ENCODE peak calls at places on chromosomes 7 and 10, in six cellular contexts. One of them, this sample, is unnamed.

GRCh38 chr7:7750571-7751242 is 32.3 kb upstream of the RPA3 start:
- DNase-seq in PC-9: no peak
- DNase-seq in GM12878: no peak
- DNase-seq in colonic mucosa: no peak
- DNase-seq in cardiac muscle cell: no peak
- DNase-seq in IMR-90: no peak
- DNase-seq in this sample: no peak

GRCh38 chr7:56199639-56200038 is 83.4 kb upstream of the NUPR2 start:
- DNase-seq in PC-9: no peak
- DNase-seq in GM12878: no peak
- DNase-seq in cardiac muscle cell: no peak
- DNase-seq in colonic mucosa: no peak
- DNase-seq in IMR-90: no peak
- DNase-seq in this sample: no peak

GRCh38 chr10:47277352-47278151 is 22.4 kb upstream of the GDF10 start:
- DNase-seq in cardiac muscle cell: no peak
- DNase-seq in IMR-90: no peak
- DNase-seq in GM12878: no peak
- DNase-seq in PC-9: no peak
- DNase-seq in colonic mucosa: no peak
- DNase-seq in this sample: no peak

GRCh38 chr10:49534670-49535381 is 4.1 kb downstream of the ERCC6 start:
- DNase-seq in cardiac muscle cell: no peak
- DNase-seq in PC-9: no peak
- DNase-seq in colonic mucosa: no peak
- DNase-seq in GM12878: peak
- DNase-seq in IMR-90: peak
- DNase-seq in this sample: peak

GRCh38 chr10:69885379-69886156 is 83.9 kb downstream of the COL13A1 start:
- DNase-seq in GM12878: no peak
- DNase-seq in colonic mucosa: no peak
- DNase-seq in PC-9: no peak
- DNase-seq in cardiac muscle cell: no peak
- DNase-seq in IMR-90: peak
- DNase-seq in this sample: no peak

GRCh38 chr10:127150136-127150535 is 46.3 kb downstream of the INSYN2A start:
- DNase-seq in colonic mucosa: no peak
- DNase-seq in cardiac muscle cell: no peak
- DNase-seq in IMR-90: peak
- DNase-seq in GM12878: no peak
- DNase-seq in PC-9: no peak
- DNase-seq in this sample: peak

GRCh38 chr7:158650821-158651225 is 53.8 kb downstream of the NCAPG2 start:
- DNase-seq in GM12878: no peak
- DNase-seq in colonic mucosa: no peak
- DNase-seq in IMR-90: peak
- DNase-seq in cardiac muscle cell: no peak
- DNase-seq in PC-9: no peak
- DNase-seq in this sample: peak

GRCh38 chr10:36224431-36224985 is 582.4 kb upstream of the FZD8 start:
- DNase-seq in IMR-90: peak
- DNase-seq in PC-9: no peak
- DNase-seq in cardiac muscle cell: no peak
- DNase-seq in colonic mucosa: no peak
- DNase-seq in GM12878: no peak
- DNase-seq in this sample: peak

GRCh38 chr10:12633776-12634390 is 284.5 kb downstream of the CAMK1D start:
- DNase-seq in IMR-90: no peak
- DNase-seq in PC-9: no peak
- DNase-seq in GM12878: no peak
- DNase-seq in cardiac muscle cell: no peak
- DNase-seq in colonic mucosa: no peak
- DNase-seq in this sample: no peak

GRCh38 chr7:43880596-43880995 is 11.3 kb upstream of the MRPS24 start:
- DNase-seq in IMR-90: peak
- DNase-seq in PC-9: no peak
- DNase-seq in GM12878: no peak
- DNase-seq in colonic mucosa: no peak
- DNase-seq in cardiac muscle cell: no peak
- DNase-seq in this sample: no peak

GRCh38 chr10:26410356-26410755 is 27.8 kb upstream of the APBB1IP start:
- DNase-seq in colonic mucosa: no peak
- DNase-seq in cardiac muscle cell: no peak
- DNase-seq in PC-9: no peak
- DNase-seq in GM12878: no peak
- DNase-seq in IMR-90: no peak
- DNase-seq in this sample: no peak

GRCh38 chr10:97210576-97210975 is 24.8 kb upstream of the SLIT1 start:
- DNase-seq in cardiac muscle cell: peak
- DNase-seq in IMR-90: peak
- DNase-seq in GM12878: peak
- DNase-seq in colonic mucosa: peak
- DNase-seq in PC-9: peak
- DNase-seq in this sample: peak

GRCh38 chr10:13262433-13262832 is 28.3 kb upstream of the UCMA start:
- DNase-seq in IMR-90: no peak
- DNase-seq in cardiac muscle cell: no peak
- DNase-seq in colonic mucosa: no peak
- DNase-seq in GM12878: no peak
- DNase-seq in PC-9: no peak
- DNase-seq in this sample: no peak

GRCh38 chr10:97731346-97732051 is 5.4 kb upstream of the ZFYVE27 start:
- DNase-seq in colonic mucosa: peak
- DNase-seq in IMR-90: peak
- DNase-seq in cardiac muscle cell: peak
- DNase-seq in PC-9: peak
- DNase-seq in GM12878: no peak
- DNase-seq in this sample: peak

GRCh38 chr7:106610996-106611886 is 49.7 kb downstream of the CCDC71L start:
- DNase-seq in IMR-90: peak
- DNase-seq in PC-9: no peak
- DNase-seq in cardiac muscle cell: no peak
- DNase-seq in GM12878: peak
- DNase-seq in colonic mucosa: no peak
- DNase-seq in this sample: peak

GRCh38 chr7:84123903-84124573 is 70.6 kb downstream of the SEMA3A start:
- DNase-seq in cardiac muscle cell: peak
- DNase-seq in colonic mucosa: no peak
- DNase-seq in IMR-90: peak
- DNase-seq in PC-9: no peak
- DNase-seq in GM12878: no peak
- DNase-seq in this sample: no peak

GRCh38 chr10:93757136-93757535 is 600 bp upstream of the LGI1 start:
- DNase-seq in GM12878: no peak
- DNase-seq in cardiac muscle cell: no peak
- DNase-seq in IMR-90: no peak
- DNase-seq in PC-9: no peak
- DNase-seq in colonic mucosa: no peak
- DNase-seq in this sample: no peak
- TF ChIP-seq CTCF in GM12878: no peak
- TF ChIP-seq CTCF in cardiac muscle cell: no peak
- TF ChIP-seq CTCF in IMR-90: no peak
- TF ChIP-seq CTCF in PC-9: no peak
- TF ChIP-seq CTCF in colonic mucosa: no peak
- TF ChIP-seq CTCF in this sample: peak

GRCh38 chr10:29616542-29616941 is 18.2 kb downstream of the SVIL start:
- DNase-seq in colonic mucosa: peak
- DNase-seq in IMR-90: no peak
- DNase-seq in cardiac muscle cell: no peak
- DNase-seq in GM12878: no peak
- DNase-seq in PC-9: no peak
- DNase-seq in this sample: no peak

GRCh38 chr10:29618341-29619171 is 16.2 kb downstream of the SVIL start:
- DNase-seq in colonic mucosa: peak
- DNase-seq in IMR-90: peak
- DNase-seq in PC-9: peak
- DNase-seq in GM12878: no peak
- DNase-seq in cardiac muscle cell: no peak
- DNase-seq in this sample: peak

GRCh38 chr10:29620112-29620690 is 14.6 kb downstream of the SVIL start:
- DNase-seq in cardiac muscle cell: no peak
- DNase-seq in GM12878: no peak
- DNase-seq in colonic mucosa: no peak
- DNase-seq in PC-9: no peak
- DNase-seq in IMR-90: no peak
- DNase-seq in this sample: no peak

GRCh38 chr10:29619273-29619672 is 15.5 kb downstream of the SVIL start:
- DNase-seq in IMR-90: peak
- DNase-seq in cardiac muscle cell: no peak
- DNase-seq in GM12878: no peak
- DNase-seq in PC-9: no peak
- DNase-seq in colonic mucosa: no peak
- DNase-seq in this sample: peak

GRCh38 chr10:29617880-29618340 is 16.9 kb downstream of the SVIL start:
- DNase-seq in GM12878: no peak
- DNase-seq in PC-9: no peak
- DNase-seq in cardiac muscle cell: no peak
- DNase-seq in colonic mucosa: peak
- DNase-seq in IMR-90: no peak
- DNase-seq in this sample: peak
- H3K4me3 ChIP-seq in GM12878: no peak
- H3K4me3 ChIP-seq in PC-9: no peak
- H3K4me3 ChIP-seq in cardiac muscle cell: no peak
- H3K4me3 ChIP-seq in colonic mucosa: no peak
- H3K4me3 ChIP-seq in IMR-90: no peak
- H3K4me3 ChIP-seq in this sample: no peak

DNA sequence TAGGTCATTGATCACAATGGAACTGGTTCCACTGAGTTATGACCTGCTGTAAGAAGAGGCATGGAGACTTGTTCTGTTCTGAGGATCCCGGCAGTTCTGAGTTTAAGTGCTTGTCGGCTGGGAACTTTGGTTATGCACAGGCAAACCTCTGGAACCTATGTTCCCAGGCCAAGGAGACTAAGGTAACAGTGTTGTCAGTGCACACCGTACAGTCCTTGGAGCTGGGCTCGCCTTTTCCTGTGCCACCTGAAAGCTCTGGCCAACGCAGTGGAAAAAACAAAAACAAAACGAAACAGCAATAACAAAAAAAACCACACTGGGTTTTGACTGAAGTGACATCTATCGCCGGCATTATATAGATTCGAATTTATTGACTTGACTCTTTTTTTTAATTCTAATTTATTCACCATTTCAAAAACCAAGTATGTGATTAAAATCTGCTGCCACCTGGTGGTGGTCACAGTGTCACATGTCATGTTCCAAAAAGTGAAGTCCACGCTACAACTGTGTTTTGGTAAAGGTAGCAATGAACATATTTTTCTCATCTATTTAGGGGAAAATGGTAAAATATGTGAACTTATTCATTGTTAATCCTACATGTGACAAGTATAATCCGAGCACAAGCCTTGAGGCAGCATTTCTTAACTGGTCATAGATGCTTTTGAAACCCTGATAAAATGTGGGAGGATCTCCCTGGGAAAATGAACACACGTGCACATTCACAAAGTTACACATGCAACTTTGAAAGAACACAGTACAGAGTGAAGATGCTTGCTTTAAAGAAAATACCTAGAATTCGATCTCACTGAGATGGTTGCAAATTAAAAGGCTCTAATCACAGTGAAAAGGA is 113.8 kb upstream of the PPP2R2D start:
- DNase-seq in GM12878: peak
- DNase-seq in colonic mucosa: peak
- DNase-seq in PC-9: no peak
- DNase-seq in cardiac muscle cell: peak
- DNase-seq in IMR-90: peak
- DNase-seq in this sample: peak
- TF ChIP-seq CTCF in GM12878: peak
- TF ChIP-seq CTCF in colonic mucosa: peak
- TF ChIP-seq CTCF in PC-9: peak
- TF ChIP-seq CTCF in cardiac muscle cell: peak
- TF ChIP-seq CTCF in IMR-90: peak
- TF ChIP-seq CTCF in this sample: peak

GRCh38 chr7:35250941-35251340 is 3.0 kb downstream of the TBX20 start:
- DNase-seq in PC-9: no peak
- DNase-seq in GM12878: no peak
- DNase-seq in cardiac muscle cell: peak
- DNase-seq in colonic mucosa: no peak
- DNase-seq in IMR-90: no peak
- DNase-seq in this sample: no peak

GRCh38 chr7:35250452-35250851 is 3.4 kb downstream of the TBX20 start:
- DNase-seq in PC-9: no peak
- DNase-seq in IMR-90: no peak
- DNase-seq in colonic mucosa: no peak
- DNase-seq in cardiac muscle cell: no peak
- DNase-seq in GM12878: no peak
- DNase-seq in this sample: no peak

GRCh38 chr7:35248576-35249536 is 5.0 kb downstream of the TBX20 start:
- DNase-seq in IMR-90: no peak
- DNase-seq in PC-9: peak
- DNase-seq in colonic mucosa: no peak
- DNase-seq in GM12878: no peak
- DNase-seq in cardiac muscle cell: peak
- DNase-seq in this sample: no peak

GRCh38 chr7:35251606-35252310 is 2.1 kb downstream of the TBX20 start:
- DNase-seq in PC-9: no peak
- DNase-seq in GM12878: no peak
- DNase-seq in colonic mucosa: no peak
- DNase-seq in cardiac muscle cell: no peak
- DNase-seq in IMR-90: no peak
- DNase-seq in this sample: peak

DNA sequence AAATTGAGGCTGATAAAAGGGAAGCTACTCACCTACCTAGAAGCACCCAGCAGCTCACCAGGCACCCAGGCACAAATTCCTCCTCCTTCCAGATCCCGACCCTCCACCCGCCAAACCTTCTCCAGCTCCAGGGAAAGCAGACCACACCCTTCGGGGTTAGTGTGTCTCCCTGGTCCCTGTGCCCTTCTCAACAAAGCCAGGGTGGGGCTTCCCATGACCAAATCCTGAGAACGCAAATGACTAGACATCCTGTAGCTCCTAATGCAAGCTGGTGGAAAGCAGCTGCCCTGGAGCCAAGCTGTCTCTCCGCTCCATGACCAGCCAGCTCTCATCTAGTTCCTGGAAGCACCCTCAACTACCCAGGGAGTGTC is 4.4 kb downstream of the TBX20 start:
- DNase-seq in cardiac muscle cell: peak
- DNase-seq in PC-9: peak
- DNase-seq in IMR-90: no peak
- DNase-seq in colonic mucosa: no peak
- DNase-seq in GM12878: no peak
- DNase-seq in this sample: peak
- H3K4me3 ChIP-seq in cardiac muscle cell: peak
- H3K4me3 ChIP-seq in PC-9: peak
- H3K4me3 ChIP-seq in IMR-90: no peak
- H3K4me3 ChIP-seq in colonic mucosa: no peak
- H3K4me3 ChIP-seq in GM12878: no peak
- H3K4me3 ChIP-seq in this sample: peak